ENCODE peak calls at places on chromosomes 12 and 14, in ten cellular contexts. M is uterus; W is AG09309; E is AG20443; Y is activated naive CD8-positive, alpha-beta T cell treated with anti-CD3 and anti-CD28 coated beads, Interleukin-2, amount 50 U/mL, for 24 hours; Z is cardiac fibroblast; T is stimulated activated CD4-positive, alpha-beta T cell treated with anti-CD3 and anti-CD28 coated beads, Interleukin-4, amount 100 ng/mL, for 1 hour; F is GOT3; K is stromal cell of bone marrow; U is NB4. J is an unnamed sample.

GRCh38 chr14:52545584-52546317 is 6.6 kb downstream of the TXNDC16 start:
- DNase-seq in M (no peak), T (no peak), Y (no peak), U (no peak), W (no peak), K (no peak), F (no peak), Z (no peak), E (no peak), J (no peak)

GRCh38 chr12:108457006-108457733 is 57.9 kb upstream of the FICD start:
- DNase-seq in E (peak), F (no peak), M (peak), U (peak), T (no peak), W (peak), Z (peak), K (peak), Y (no peak), J (peak)

GRCh38 chr12:106108187-106108816 is 30.5 kb downstream of the NUAK1 start:
- DNase-seq in Y (no peak), U (peak), W (no peak), K (no peak), E (peak), F (no peak), M (no peak), Z (peak), T (no peak), J (no peak)

GRCh38 chr12:26318661-26319068 is 123.3 kb downstream of the SSPN start:
- DNase-seq in F (no peak), Z (peak), W (no peak), Y (no peak), U (peak), E (peak), K (peak), M (peak), T (no peak), J (peak)

GRCh38 chr14:104388011-104388521 is 191.5 kb upstream of the C14orf180 start:
- DNase-seq in W (no peak), E (no peak), K (no peak), Z (no peak), Y (no peak), M (peak), F (no peak), T (no peak), U (no peak), J (no peak)

GRCh38 chr12:120801146-120801545 is 75.5 kb downstream of the ACADS start:
- DNase-seq in Y (no peak), T (no peak), Z (no peak), U (no peak), E (no peak), F (no peak), M (no peak), W (no peak), K (no peak), J (no peak)

GRCh38 chr14:60311417-60311816 is 62.4 kb downstream of the PPM1A start:
- DNase-seq in K (peak), U (no peak), T (no peak), M (no peak), E (no peak), F (no peak), Y (no peak), W (no peak), Z (peak), J (peak)

GRCh38 chr12:15522574-15523187 is 200.4 kb downstream of the PTPRO start:
- DNase-seq in K (peak), Z (peak), M (no peak), F (no peak), W (no peak), T (no peak), Y (no peak), E (peak), U (peak), J (no peak)

GRCh38 chr12:29639893-29640495 is 142.5 kb upstream of the OVCH1 start:
- DNase-seq in K (no peak), U (no peak), Y (no peak), M (no peak), Z (peak), W (no peak), F (no peak), T (no peak), E (no peak), J (no peak)

GRCh38 chr12:131106542-131106941 is 152.8 kb downstream of the ADGRD1 start:
- DNase-seq in E (no peak), Z (no peak), T (no peak), M (no peak), K (no peak), Y (no peak), W (no peak), F (no peak), U (no peak), J (no peak)

GRCh38 chr12:848519-849191 is 96.3 kb downstream of the WNK1 start:
- DNase-seq in Z (peak), U (no peak), W (no peak), Y (no peak), F (no peak), E (no peak), K (peak), T (no peak), M (no peak), J (no peak)

GRCh38 chr12:6953417-6954315 is 2.5 kb downstream of the PTPN6 start:
- DNase-seq in E (peak), K (peak), T (peak), U (peak), W (no peak), F (no peak), Z (peak), Y (peak), M (no peak), J (no peak)

GRCh38 chr12:96061323-96061722 is 25.9 kb upstream of the LTA4H start:
- DNase-seq in T (no peak), F (no peak), W (no peak), Z (no peak), E (no peak), Y (no peak), U (no peak), K (no peak), M (no peak), J (no peak)

GRCh38 chr12:121107681-121108080 is 25.0 kb upstream of the P2RX7 start:
- DNase-seq in E (no peak), M (no peak), K (no peak), T (no peak), U (no peak), Y (no peak), Z (no peak), F (no peak), W (no peak), J (no peak)

GRCh38 chr14:104678901-104679705 is 10.3 kb upstream of the INF2 start:
- DNase-seq in F (no peak), K (no peak), Y (no peak), M (peak), U (no peak), Z (no peak), W (no peak), T (no peak), E (no peak), J (no peak)

GRCh38 chr14:21072102-21072501 is 2.0 kb downstream of the ARHGEF40 start:
- DNase-seq in Z (peak), T (no peak), Y (no peak), E (peak), M (no peak), K (peak), F (no peak), W (no peak), U (peak), J (peak)

GRCh38 chr14:103530390-103530789 is 1.4 kb downstream of the TRMT61A start:
- DNase-seq in U (peak), Y (peak), T (no peak), M (no peak), K (no peak), F (no peak), E (no peak), Z (no peak), W (no peak), J (no peak)

J was measured in fibroblast of the conjunctiva.